ENCODE peak calls at places on chromosomes 12 and 14, in nine cellular contexts. One of them, this sample, is unnamed.

GRCh38 chr14:52377940-52378339 is 63.8 kb downstream of the PTGER2 start:
- DNase-seq in T47D: no peak
- DNase-seq in progenitor cell of endocrine pancreas: no peak
- DNase-seq in mesendoderm: peak; percentile 42
- DNase-seq in aorta: no peak
- DNase-seq in stimulated activated CD8-positive, alpha-beta memory T cell treated with anti-CD3 and anti-CD28 coated beads, Interleukin-15, amount 100 ng/mL, for 1 hour: no peak
- DNase-seq in substantia nigra: no peak
- DNase-seq in effector memory CD4-positive, alpha-beta T cell: no peak
- DNase-seq in natural killer cell treated with Interleukin-12 subunit alpha and Interleukin-12 subunit beta and Interleukin-15 and Interleukin-18, amount 100 ng/mL, for 72 hours: no peak
- DNase-seq in this sample: no peak

GRCh38 chr14:68359862-68360552 is 432.9 kb downstream of the ZFP36L1 start:
- DNase-seq in T47D: no peak
- DNase-seq in progenitor cell of endocrine pancreas: no peak
- DNase-seq in mesendoderm: peak; percentile 62
- DNase-seq in aorta: peak; percentile 83
- DNase-seq in stimulated activated CD8-positive, alpha-beta memory T cell treated with anti-CD3 and anti-CD28 coated beads, Interleukin-15, amount 100 ng/mL, for 1 hour: no peak
- DNase-seq in substantia nigra: no peak
- DNase-seq in effector memory CD4-positive, alpha-beta T cell: no peak
- DNase-seq in natural killer cell treated with Interleukin-12 subunit alpha and Interleukin-12 subunit beta and Interleukin-15 and Interleukin-18, amount 100 ng/mL, for 72 hours: no peak
- DNase-seq in this sample: no peak

GRCh38 chr12:61282790-61283575 is 977.2 kb upstream of the USP15 start:
- DNase-seq in T47D: no peak
- DNase-seq in progenitor cell of endocrine pancreas: no peak
- DNase-seq in mesendoderm: no peak
- DNase-seq in aorta: no peak
- DNase-seq in stimulated activated CD8-positive, alpha-beta memory T cell treated with anti-CD3 and anti-CD28 coated beads, Interleukin-15, amount 100 ng/mL, for 1 hour: no peak
- DNase-seq in substantia nigra: no peak
- DNase-seq in effector memory CD4-positive, alpha-beta T cell: no peak
- DNase-seq in natural killer cell treated with Interleukin-12 subunit alpha and Interleukin-12 subunit beta and Interleukin-15 and Interleukin-18, amount 100 ng/mL, for 72 hours: no peak
- DNase-seq in this sample: no peak

GRCh38 chr12:12599750-12600643 is 11.7 kb upstream of the CREBL2 start:
- DNase-seq in T47D: no peak
- DNase-seq in progenitor cell of endocrine pancreas: no peak
- DNase-seq in mesendoderm: no peak
- DNase-seq in aorta: no peak
- DNase-seq in stimulated activated CD8-positive, alpha-beta memory T cell treated with anti-CD3 and anti-CD28 coated beads, Interleukin-15, amount 100 ng/mL, for 1 hour: no peak
- DNase-seq in substantia nigra: no peak
- DNase-seq in effector memory CD4-positive, alpha-beta T cell: no peak
- DNase-seq in natural killer cell treated with Interleukin-12 subunit alpha and Interleukin-12 subunit beta and Interleukin-15 and Interleukin-18, amount 100 ng/mL, for 72 hours: no peak
- DNase-seq in this sample: no peak

GRCh38 chr14:61421212-61421923 is 100.0 kb downstream of the PRKCH start:
- DNase-seq in T47D: no peak
- DNase-seq in progenitor cell of endocrine pancreas: no peak
- DNase-seq in mesendoderm: no peak
- DNase-seq in aorta: no peak
- DNase-seq in stimulated activated CD8-positive, alpha-beta memory T cell treated with anti-CD3 and anti-CD28 coated beads, Interleukin-15, amount 100 ng/mL, for 1 hour: no peak
- DNase-seq in substantia nigra: no peak
- DNase-seq in effector memory CD4-positive, alpha-beta T cell: no peak
- DNase-seq in natural killer cell treated with Interleukin-12 subunit alpha and Interleukin-12 subunit beta and Interleukin-15 and Interleukin-18, amount 100 ng/mL, for 72 hours: no peak
- DNase-seq in this sample: no peak

GRCh38 chr12:16389594-16389993 is 42.1 kb downstream of the MGST1 start:
- DNase-seq in T47D: no peak
- DNase-seq in progenitor cell of endocrine pancreas: no peak
- DNase-seq in mesendoderm: no peak
- DNase-seq in aorta: no peak
- DNase-seq in stimulated activated CD8-positive, alpha-beta memory T cell treated with anti-CD3 and anti-CD28 coated beads, Interleukin-15, amount 100 ng/mL, for 1 hour: no peak
- DNase-seq in substantia nigra: no peak
- DNase-seq in effector memory CD4-positive, alpha-beta T cell: no peak
- DNase-seq in natural killer cell treated with Interleukin-12 subunit alpha and Interleukin-12 subunit beta and Interleukin-15 and Interleukin-18, amount 100 ng/mL, for 72 hours: no peak
- DNase-seq in this sample: no peak

GRCh38 chr12:93745304-93745703 is 68.1 kb downstream of the CRADD start:
- DNase-seq in T47D: no peak
- DNase-seq in progenitor cell of endocrine pancreas: no peak
- DNase-seq in mesendoderm: no peak
- DNase-seq in aorta: no peak
- DNase-seq in stimulated activated CD8-positive, alpha-beta memory T cell treated with anti-CD3 and anti-CD28 coated beads, Interleukin-15, amount 100 ng/mL, for 1 hour: no peak
- DNase-seq in substantia nigra: no peak
- DNase-seq in effector memory CD4-positive, alpha-beta T cell: no peak
- DNase-seq in natural killer cell treated with Interleukin-12 subunit alpha and Interleukin-12 subunit beta and Interleukin-15 and Interleukin-18, amount 100 ng/mL, for 72 hours: no peak
- DNase-seq in this sample: no peak

GRCh38 chr12:25924535-25925001 is 33.9 kb upstream of the RASSF8 start:
- DNase-seq in T47D: peak; percentile 24
- DNase-seq in progenitor cell of endocrine pancreas: no peak
- DNase-seq in mesendoderm: peak; percentile 61
- DNase-seq in aorta: no peak
- DNase-seq in stimulated activated CD8-positive, alpha-beta memory T cell treated with anti-CD3 and anti-CD28 coated beads, Interleukin-15, amount 100 ng/mL, for 1 hour: no peak
- DNase-seq in substantia nigra: no peak
- DNase-seq in effector memory CD4-positive, alpha-beta T cell: no peak
- DNase-seq in natural killer cell treated with Interleukin-12 subunit alpha and Interleukin-12 subunit beta and Interleukin-15 and Interleukin-18, amount 100 ng/mL, for 72 hours: no peak
- DNase-seq in this sample: no peak

GRCh38 chr12:31491819-31492598 is 98.9 kb downstream of the DENND5B start:
- DNase-seq in T47D: peak; percentile 46
- DNase-seq in progenitor cell of endocrine pancreas: no peak
- DNase-seq in mesendoderm: peak; percentile 77
- DNase-seq in aorta: no peak
- DNase-seq in stimulated activated CD8-positive, alpha-beta memory T cell treated with anti-CD3 and anti-CD28 coated beads, Interleukin-15, amount 100 ng/mL, for 1 hour: no peak
- DNase-seq in substantia nigra: no peak
- DNase-seq in effector memory CD4-positive, alpha-beta T cell: no peak
- DNase-seq in natural killer cell treated with Interleukin-12 subunit alpha and Interleukin-12 subunit beta and Interleukin-15 and Interleukin-18, amount 100 ng/mL, for 72 hours: no peak
- DNase-seq in this sample: no peak

GRCh38 chr14:94897092-94897491 is 127.2 kb upstream of the GSC start:
- DNase-seq in T47D: no peak
- DNase-seq in progenitor cell of endocrine pancreas: no peak
- DNase-seq in mesendoderm: no peak
- DNase-seq in aorta: no peak
- DNase-seq in stimulated activated CD8-positive, alpha-beta memory T cell treated with anti-CD3 and anti-CD28 coated beads, Interleukin-15, amount 100 ng/mL, for 1 hour: no peak
- DNase-seq in substantia nigra: no peak
- DNase-seq in effector memory CD4-positive, alpha-beta T cell: no peak
- DNase-seq in natural killer cell treated with Interleukin-12 subunit alpha and Interleukin-12 subunit beta and Interleukin-15 and Interleukin-18, amount 100 ng/mL, for 72 hours: no peak
- DNase-seq in this sample: no peak

GRCh38 chr12:31518680-31519227 is 72.2 kb downstream of the DENND5B start:
- DNase-seq in T47D: no peak
- DNase-seq in progenitor cell of endocrine pancreas: no peak
- DNase-seq in mesendoderm: peak; percentile 95
- DNase-seq in aorta: no peak
- DNase-seq in stimulated activated CD8-positive, alpha-beta memory T cell treated with anti-CD3 and anti-CD28 coated beads, Interleukin-15, amount 100 ng/mL, for 1 hour: no peak
- DNase-seq in substantia nigra: no peak
- DNase-seq in effector memory CD4-positive, alpha-beta T cell: no peak
- DNase-seq in natural killer cell treated with Interleukin-12 subunit alpha and Interleukin-12 subunit beta and Interleukin-15 and Interleukin-18, amount 100 ng/mL, for 72 hours: no peak
- DNase-seq in this sample: peak; percentile 31

GRCh38 chr12:91109148-91109564 is 2.1 kb downstream of the LUM start:
- DNase-seq in T47D: peak; percentile 81
- DNase-seq in progenitor cell of endocrine pancreas: peak; percentile 48
- DNase-seq in mesendoderm: peak; percentile 80
- DNase-seq in aorta: peak; percentile 69
- DNase-seq in stimulated activated CD8-positive, alpha-beta memory T cell treated with anti-CD3 and anti-CD28 coated beads, Interleukin-15, amount 100 ng/mL, for 1 hour: no peak
- DNase-seq in substantia nigra: no peak
- DNase-seq in effector memory CD4-positive, alpha-beta T cell: no peak
- DNase-seq in natural killer cell treated with Interleukin-12 subunit alpha and Interleukin-12 subunit beta and Interleukin-15 and Interleukin-18, amount 100 ng/mL, for 72 hours: peak; percentile 61
- DNase-seq in this sample: no peak

GRCh38 chr12:69904761-69905160 is 79.7 kb downstream of the MYRFL start:
- DNase-seq in T47D: no peak
- DNase-seq in progenitor cell of endocrine pancreas: no peak
- DNase-seq in mesendoderm: peak; percentile 51
- DNase-seq in aorta: no peak
- DNase-seq in stimulated activated CD8-positive, alpha-beta memory T cell treated with anti-CD3 and anti-CD28 coated beads, Interleukin-15, amount 100 ng/mL, for 1 hour: no peak
- DNase-seq in substantia nigra: no peak
- DNase-seq in effector memory CD4-positive, alpha-beta T cell: no peak
- DNase-seq in natural killer cell treated with Interleukin-12 subunit alpha and Interleukin-12 subunit beta and Interleukin-15 and Interleukin-18, amount 100 ng/mL, for 72 hours: no peak
- DNase-seq in this sample: no peak

GRCh38 chr12:96233941-96234461 is 39.8 kb downstream of the ELK3 start:
- DNase-seq in T47D: no peak
- DNase-seq in progenitor cell of endocrine pancreas: no peak
- DNase-seq in mesendoderm: no peak
- DNase-seq in aorta: peak; percentile 94
- DNase-seq in stimulated activated CD8-positive, alpha-beta memory T cell treated with anti-CD3 and anti-CD28 coated beads, Interleukin-15, amount 100 ng/mL, for 1 hour: no peak
- DNase-seq in substantia nigra: peak; percentile 72
- DNase-seq in effector memory CD4-positive, alpha-beta T cell: no peak
- DNase-seq in natural killer cell treated with Interleukin-12 subunit alpha and Interleukin-12 subunit beta and Interleukin-15 and Interleukin-18, amount 100 ng/mL, for 72 hours: no peak
- DNase-seq in this sample: no peak

GRCh38 chr12:57444744-57445143 is 10.2 kb downstream of the INHBC start:
- DNase-seq in T47D: no peak
- DNase-seq in progenitor cell of endocrine pancreas: no peak
- DNase-seq in mesendoderm: no peak
- DNase-seq in aorta: no peak
- DNase-seq in stimulated activated CD8-positive, alpha-beta memory T cell treated with anti-CD3 and anti-CD28 coated beads, Interleukin-15, amount 100 ng/mL, for 1 hour: no peak
- DNase-seq in substantia nigra: no peak
- DNase-seq in effector memory CD4-positive, alpha-beta T cell: no peak
- DNase-seq in natural killer cell treated with Interleukin-12 subunit alpha and Interleukin-12 subunit beta and Interleukin-15 and Interleukin-18, amount 100 ng/mL, for 72 hours: no peak
- DNase-seq in this sample: no peak

GRCh38 chr12:20420557-20420956 is 52.2 kb downstream of the PDE3A start:
- DNase-seq in T47D: no peak
- DNase-seq in progenitor cell of endocrine pancreas: no peak
- DNase-seq in mesendoderm: no peak
- DNase-seq in aorta: no peak
- DNase-seq in stimulated activated CD8-positive, alpha-beta memory T cell treated with anti-CD3 and anti-CD28 coated beads, Interleukin-15, amount 100 ng/mL, for 1 hour: no peak
- DNase-seq in substantia nigra: no peak
- DNase-seq in effector memory CD4-positive, alpha-beta T cell: no peak
- DNase-seq in natural killer cell treated with Interleukin-12 subunit alpha and Interleukin-12 subunit beta and Interleukin-15 and Interleukin-18, amount 100 ng/mL, for 72 hours: no peak
- DNase-seq in this sample: no peak

GRCh38 chr12:47088021-47088944 is 8.5 kb upstream of the AMIGO2 start:
- DNase-seq in T47D: peak; percentile 42
- DNase-seq in progenitor cell of endocrine pancreas: no peak
- DNase-seq in mesendoderm: no peak
- DNase-seq in aorta: no peak
- DNase-seq in stimulated activated CD8-positive, alpha-beta memory T cell treated with anti-CD3 and anti-CD28 coated beads, Interleukin-15, amount 100 ng/mL, for 1 hour: no peak
- DNase-seq in substantia nigra: no peak
- DNase-seq in effector memory CD4-positive, alpha-beta T cell: no peak
- DNase-seq in natural killer cell treated with Interleukin-12 subunit alpha and Interleukin-12 subunit beta and Interleukin-15 and Interleukin-18, amount 100 ng/mL, for 72 hours: no peak
- DNase-seq in this sample: no peak

GRCh38 chr12:6943719-6944380 is at the start of the genes C12orf57 and RNU7-1:
- DNase-seq in T47D: peak; percentile 84
- DNase-seq in progenitor cell of endocrine pancreas: peak; percentile 64
- DNase-seq in mesendoderm: peak; percentile 99
- DNase-seq in aorta: peak; percentile 82
- DNase-seq in stimulated activated CD8-positive, alpha-beta memory T cell treated with anti-CD3 and anti-CD28 coated beads, Interleukin-15, amount 100 ng/mL, for 1 hour: peak; percentile 55
- DNase-seq in substantia nigra: no peak
- DNase-seq in effector memory CD4-positive, alpha-beta T cell: peak; percentile 62
- DNase-seq in natural killer cell treated with Interleukin-12 subunit alpha and Interleukin-12 subunit beta and Interleukin-15 and Interleukin-18, amount 100 ng/mL, for 72 hours: peak; percentile 92
- DNase-seq in this sample: no peak

GRCh38 chr12:752673-753400 is 458 bp downstream of the WNK1 start:
- DNase-seq in T47D: peak; percentile 76
- DNase-seq in progenitor cell of endocrine pancreas: peak; percentile 72
- DNase-seq in mesendoderm: peak; percentile 67
- DNase-seq in aorta: peak; percentile 76
- DNase-seq in stimulated activated CD8-positive, alpha-beta memory T cell treated with anti-CD3 and anti-CD28 coated beads, Interleukin-15, amount 100 ng/mL, for 1 hour: no peak
- DNase-seq in substantia nigra: no peak
- DNase-seq in effector memory CD4-positive, alpha-beta T cell: peak; percentile 17
- DNase-seq in natural killer cell treated with Interleukin-12 subunit alpha and Interleukin-12 subunit beta and Interleukin-15 and Interleukin-18, amount 100 ng/mL, for 72 hours: peak; percentile 73
- DNase-seq in this sample: peak; percentile 43

GRCh38 chr12:5148880-5149279 is 105.2 kb downstream of the KCNA5 start:
- DNase-seq in T47D: no peak
- DNase-seq in progenitor cell of endocrine pancreas: no peak
- DNase-seq in mesendoderm: no peak
- DNase-seq in aorta: no peak
- DNase-seq in stimulated activated CD8-positive, alpha-beta memory T cell treated with anti-CD3 and anti-CD28 coated beads, Interleukin-15, amount 100 ng/mL, for 1 hour: no peak
- DNase-seq in substantia nigra: no peak
- DNase-seq in effector memory CD4-positive, alpha-beta T cell: no peak
- DNase-seq in natural killer cell treated with Interleukin-12 subunit alpha and Interleukin-12 subunit beta and Interleukin-15 and Interleukin-18, amount 100 ng/mL, for 72 hours: no peak
- DNase-seq in this sample: no peak

GRCh38 chr14:101026341-101026740 is 122.8 kb upstream of the RTL1 start:
- DNase-seq in T47D: no peak
- DNase-seq in progenitor cell of endocrine pancreas: no peak
- DNase-seq in mesendoderm: no peak
- DNase-seq in aorta: no peak
- DNase-seq in stimulated activated CD8-positive, alpha-beta memory T cell treated with anti-CD3 and anti-CD28 coated beads, Interleukin-15, amount 100 ng/mL, for 1 hour: no peak
- DNase-seq in substantia nigra: no peak
- DNase-seq in effector memory CD4-positive, alpha-beta T cell: no peak
- DNase-seq in natural killer cell treated with Interleukin-12 subunit alpha and Interleukin-12 subunit beta and Interleukin-15 and Interleukin-18, amount 100 ng/mL, for 72 hours: no peak
- DNase-seq in this sample: no peak

GRCh38 chr12:82760423-82760822 is 73.7 kb downstream of the TMTC2 start:
- DNase-seq in T47D: no peak
- DNase-seq in progenitor cell of endocrine pancreas: no peak
- DNase-seq in mesendoderm: no peak
- DNase-seq in aorta: no peak
- DNase-seq in stimulated activated CD8-positive, alpha-beta memory T cell treated with anti-CD3 and anti-CD28 coated beads, Interleukin-15, amount 100 ng/mL, for 1 hour: no peak
- DNase-seq in substantia nigra: no peak
- DNase-seq in effector memory CD4-positive, alpha-beta T cell: no peak
- DNase-seq in natural killer cell treated with Interleukin-12 subunit alpha and Interleukin-12 subunit beta and Interleukin-15 and Interleukin-18, amount 100 ng/mL, for 72 hours: no peak
- DNase-seq in this sample: no peak

GRCh38 chr12:75488553-75488952 is 8.0 kb downstream of the GLIPR1 start:
- DNase-seq in T47D: peak; percentile 53
- DNase-seq in progenitor cell of endocrine pancreas: no peak
- DNase-seq in mesendoderm: peak; percentile 73
- DNase-seq in aorta: peak; percentile 56
- DNase-seq in stimulated activated CD8-positive, alpha-beta memory T cell treated with anti-CD3 and anti-CD28 coated beads, Interleukin-15, amount 100 ng/mL, for 1 hour: no peak
- DNase-seq in substantia nigra: no peak
- DNase-seq in effector memory CD4-positive, alpha-beta T cell: no peak
- DNase-seq in natural killer cell treated with Interleukin-12 subunit alpha and Interleukin-12 subunit beta and Interleukin-15 and Interleukin-18, amount 100 ng/mL, for 72 hours: no peak
- DNase-seq in this sample: no peak

GRCh38 chr12:6950401-6950801 is 755 bp upstream of the PTPN6 start:
- DNase-seq in T47D: no peak
- DNase-seq in progenitor cell of endocrine pancreas: no peak
- DNase-seq in mesendoderm: no peak
- DNase-seq in aorta: peak; percentile 4
- DNase-seq in stimulated activated CD8-positive, alpha-beta memory T cell treated with anti-CD3 and anti-CD28 coated beads, Interleukin-15, amount 100 ng/mL, for 1 hour: no peak
- DNase-seq in substantia nigra: no peak
- DNase-seq in effector memory CD4-positive, alpha-beta T cell: no peak
- DNase-seq in natural killer cell treated with Interleukin-12 subunit alpha and Interleukin-12 subunit beta and Interleukin-15 and Interleukin-18, amount 100 ng/mL, for 72 hours: no peak
- DNase-seq in this sample: no peak

GRCh38 chr14:104968541-104969401 is 9.4 kb downstream of the AHNAK2 start:
- DNase-seq in T47D: peak; percentile 84
- DNase-seq in progenitor cell of endocrine pancreas: no peak
- DNase-seq in mesendoderm: peak; percentile 66
- DNase-seq in aorta: no peak
- DNase-seq in stimulated activated CD8-positive, alpha-beta memory T cell treated with anti-CD3 and anti-CD28 coated beads, Interleukin-15, amount 100 ng/mL, for 1 hour: no peak
- DNase-seq in substantia nigra: no peak
- DNase-seq in effector memory CD4-positive, alpha-beta T cell: no peak
- DNase-seq in natural killer cell treated with Interleukin-12 subunit alpha and Interleukin-12 subunit beta and Interleukin-15 and Interleukin-18, amount 100 ng/mL, for 72 hours: peak; percentile 42
- DNase-seq in this sample: no peak

GRCh38 chr12:39230086-39230485 is 212.8 kb downstream of the KIF21A start:
- DNase-seq in T47D: no peak
- DNase-seq in progenitor cell of endocrine pancreas: no peak
- DNase-seq in mesendoderm: no peak
- DNase-seq in aorta: no peak
- DNase-seq in stimulated activated CD8-positive, alpha-beta memory T cell treated with anti-CD3 and anti-CD28 coated beads, Interleukin-15, amount 100 ng/mL, for 1 hour: no peak
- DNase-seq in substantia nigra: no peak
- DNase-seq in effector memory CD4-positive, alpha-beta T cell: no peak
- DNase-seq in natural killer cell treated with Interleukin-12 subunit alpha and Interleukin-12 subunit beta and Interleukin-15 and Interleukin-18, amount 100 ng/mL, for 72 hours: no peak
- DNase-seq in this sample: no peak

GRCh38 chr12:111185206-111185888 is 183.5 kb downstream of the PHETA1 start:
- DNase-seq in T47D: no peak
- DNase-seq in progenitor cell of endocrine pancreas: no peak
- DNase-seq in mesendoderm: no peak
- DNase-seq in aorta: no peak
- DNase-seq in stimulated activated CD8-positive, alpha-beta memory T cell treated with anti-CD3 and anti-CD28 coated beads, Interleukin-15, amount 100 ng/mL, for 1 hour: no peak
- DNase-seq in substantia nigra: no peak
- DNase-seq in effector memory CD4-positive, alpha-beta T cell: no peak
- DNase-seq in natural killer cell treated with Interleukin-12 subunit alpha and Interleukin-12 subunit beta and Interleukin-15 and Interleukin-18, amount 100 ng/mL, for 72 hours: no peak
- DNase-seq in this sample: no peak

GRCh38 chr14:29529418-29529817 is 398.2 kb downstream of the PRKD1 start:
- DNase-seq in T47D: no peak
- DNase-seq in progenitor cell of endocrine pancreas: no peak
- DNase-seq in mesendoderm: peak; percentile 53
- DNase-seq in aorta: no peak
- DNase-seq in stimulated activated CD8-positive, alpha-beta memory T cell treated with anti-CD3 and anti-CD28 coated beads, Interleukin-15, amount 100 ng/mL, for 1 hour: no peak
- DNase-seq in substantia nigra: no peak
- DNase-seq in effector memory CD4-positive, alpha-beta T cell: no peak
- DNase-seq in natural killer cell treated with Interleukin-12 subunit alpha and Interleukin-12 subunit beta and Interleukin-15 and Interleukin-18, amount 100 ng/mL, for 72 hours: no peak
- DNase-seq in this sample: no peak

GRCh38 chr12:45674583-45674982 is 54.9 kb upstream of the ARID2 start:
- DNase-seq in T47D: no peak
- DNase-seq in progenitor cell of endocrine pancreas: no peak
- DNase-seq in mesendoderm: peak; percentile 66
- DNase-seq in aorta: peak; percentile 85
- DNase-seq in stimulated activated CD8-positive, alpha-beta memory T cell treated with anti-CD3 and anti-CD28 coated beads, Interleukin-15, amount 100 ng/mL, for 1 hour: no peak
- DNase-seq in substantia nigra: no peak
- DNase-seq in effector memory CD4-positive, alpha-beta T cell: no peak
- DNase-seq in natural killer cell treated with Interleukin-12 subunit alpha and Interleukin-12 subunit beta and Interleukin-15 and Interleukin-18, amount 100 ng/mL, for 72 hours: no peak
- DNase-seq in this sample: no peak

GRCh38 chr12:47942327-47943230 is 20.8 kb upstream of the TMEM106C start:
- DNase-seq in T47D: no peak
- DNase-seq in progenitor cell of endocrine pancreas: no peak
- DNase-seq in mesendoderm: peak; percentile 71
- DNase-seq in aorta: no peak
- DNase-seq in stimulated activated CD8-positive, alpha-beta memory T cell treated with anti-CD3 and anti-CD28 coated beads, Interleukin-15, amount 100 ng/mL, for 1 hour: peak; percentile 35
- DNase-seq in substantia nigra: no peak
- DNase-seq in effector memory CD4-positive, alpha-beta T cell: peak; percentile 3
- DNase-seq in natural killer cell treated with Interleukin-12 subunit alpha and Interleukin-12 subunit beta and Interleukin-15 and Interleukin-18, amount 100 ng/mL, for 72 hours: no peak
- DNase-seq in this sample: peak; percentile 71

GRCh38 chr12:41942355-41942754 is 202.3 kb downstream of the GXYLT1 start:
- DNase-seq in T47D: no peak
- DNase-seq in progenitor cell of endocrine pancreas: no peak
- DNase-seq in mesendoderm: no peak
- DNase-seq in aorta: no peak
- DNase-seq in stimulated activated CD8-positive, alpha-beta memory T cell treated with anti-CD3 and anti-CD28 coated beads, Interleukin-15, amount 100 ng/mL, for 1 hour: no peak
- DNase-seq in substantia nigra: no peak
- DNase-seq in effector memory CD4-positive, alpha-beta T cell: no peak
- DNase-seq in natural killer cell treated with Interleukin-12 subunit alpha and Interleukin-12 subunit beta and Interleukin-15 and Interleukin-18, amount 100 ng/mL, for 72 hours: no peak
- DNase-seq in this sample: no peak